ENCODE peak calls at places on chromosome X, in four cellular contexts. Y is WTC11, J is epithelial cell of esophagus, G is BJ. Q is an unnamed sample.

GRCh38 chrX:106451933-106452332 is 159.8 kb upstream of the RADX start:
- DNase-seq in J (no peak), Y (no peak), G (no peak), Q (no peak)

GRCh38 chrX:67544871-67545771 is 1.3 kb downstream of the AR start:
- DNase-seq in G (no peak), Y (peak), J (no peak), Q (peak)

GRCh38 chrX:42443267-42443666 is 334.7 kb downstream of the PPP1R2C start:
- DNase-seq in Y (no peak), G (no peak), J (no peak), Q (no peak)

GRCh38 chrX:3461824-3462508 is 115.5 kb upstream of the MXRA5 start:
- DNase-seq in Y (no peak), J (no peak), G (no peak), Q (no peak)

GRCh38 chrX:130523460-130524394 is 121.9 kb downstream of the RBMX2 start:
- DNase-seq in Y (peak), G (no peak), J (peak), Q (peak)

GRCh38 chrX:154471870-154472684 is 7.0 kb downstream of the LAGE3 start:
- DNase-seq in J (no peak), G (no peak), Y (no peak), Q (no peak)

GRCh38 chrX:113551919-113552318 is 711.3 kb upstream of the AMOT start:
- DNase-seq in Y (no peak), G (no peak), J (no peak), Q (no peak)

GRCh38 chrX:30791296-30792278 is 97.5 kb downstream of the TAB3 start:
- DNase-seq in J (peak), G (no peak), Y (no peak), Q (no peak)

GRCh38 chrX:15319075-15319474 is 3.6 kb upstream of the ASB11 start:
- DNase-seq in Y (no peak), G (no peak), J (no peak), Q (no peak)

GRCh38 chrX:8738588-8739189 is 6.8 kb upstream of the ANOS1 start:
- DNase-seq in G (no peak), J (peak), Y (peak), Q (peak)

GRCh38 chrX:86171366-86171765 is 23.1 kb downstream of the DACH2 start:
- DNase-seq in J (peak), G (no peak), Y (peak), Q (peak)

GRCh38 chrX:53456254-53456653 is 22.1 kb upstream of the HSD17B10 start:
- DNase-seq in J (peak), G (no peak), Y (no peak), Q (no peak)

GRCh38 chrX:44352739-44353138 is 9.3 kb upstream of the EFHC2 start:
- DNase-seq in G (no peak), Y (no peak), J (peak), Q (no peak)

GRCh38 chrX:115940888-115941332 is 229.6 kb upstream of the AGTR2 start:
- DNase-seq in J (peak), Y (peak), G (no peak), Q (no peak)

GRCh38 chrX:124240422-124240821 is 92.0 kb upstream of the TEX13D start:
- DNase-seq in J (no peak), Y (no peak), G (no peak), Q (no peak)

GRCh38 chrX:30521440-30522182 is 56.0 kb downstream of the TASL start:
- DNase-seq in J (peak), G (peak), Y (no peak), Q (no peak)

GRCh38 chrX:45711231-45711630 is 510.6 kb upstream of the DIPK2B start:
- DNase-seq in J (no peak), Y (no peak), G (no peak), Q (no peak)

GRCh38 chrX:154490414-154491083 is at the start of gene SLC10A3:
- DNase-seq in J (peak), G (peak), Y (peak), Q (peak)

GRCh38 chrX:25084446-25084845 is 68.7 kb upstream of the ARX start:
- DNase-seq in G (no peak), J (no peak), Y (no peak), Q (no peak)

GRCh38 chrX:17826609-17827496 is 34.2 kb downstream of the RAI2 start:
- DNase-seq in Y (no peak), J (peak), G (no peak), Q (no peak)

GRCh38 chrX:123140454-123140853 is 43.6 kb upstream of the GRIA3 start:
- DNase-seq in Y (no peak), J (no peak), G (no peak), Q (no peak)

GRCh38 chrX:31392541-31392940 is 320.7 kb upstream of the FTHL17 start:
- DNase-seq in Y (no peak), J (no peak), G (no peak), Q (no peak)

GRCh38 chrX:9659571-9660195 is 106.0 kb downstream of the GPR143 start:
- DNase-seq in G (no peak), J (no peak), Y (no peak), Q (no peak)

GRCh38 chrX:109911046-109911445 is 91.9 kb upstream of the TMEM164 start:
- DNase-seq in Y (no peak), J (no peak), G (no peak), Q (no peak)

GRCh38 chrX:10507876-10508275 is 112.5 kb downstream of the MID1 start:
- DNase-seq in G (no peak), J (peak), Y (no peak), Q (no peak)

GRCh38 chrX:45592067-45592466 is 391.4 kb upstream of the DIPK2B start:
- DNase-seq in G (no peak), J (no peak), Y (no peak), Q (no peak)

GRCh38 chrX:118152721-118153120 is 36.1 kb upstream of the KLHL13 start:
- DNase-seq in Y (no peak), J (no peak), G (no peak), Q (no peak)

GRCh38 chrX:30689116-30689515 is 35.9 kb downstream of the GK start:
- DNase-seq in Y (no peak), J (no peak), G (no peak), Q (no peak)

GRCh38 chrX:72142094-72142843 is 10.6 kb upstream of the RTL5 start:
- DNase-seq in J (no peak), Y (no peak), G (no peak), Q (no peak)

GRCh38 chrX:135977611-135978010 is 3.8 kb upstream of the MMGT1 start:
- DNase-seq in G (peak), J (peak), Y (no peak), Q (no peak)

GRCh38 chrX:107574054-107574683 is 54.1 kb upstream of the PRPS1 start:
- DNase-seq in Y (no peak), G (no peak), J (peak), Q (no peak)

GRCh38 chrX:36908801-36909403 is 99.3 kb upstream of the FAM47C start:
- DNase-seq in G (no peak), J (peak), Y (no peak), Q (no peak)

GRCh38 chrX:148443216-148443615 is 57.2 kb upstream of the AFF2 start:
- DNase-seq in J (no peak), Y (no peak), G (no peak), Q (no peak)

GRCh38 chrX:3044671-3045070 is 3.4 kb downstream of the ARSF start:
- DNase-seq in J (no peak), G (no peak), Y (no peak), Q (no peak)

GRCh38 chrX:150361070-150361776 is 1.9 kb upstream of the MAMLD1 start:
- DNase-seq in Y (peak), G (no peak), J (peak), Q (peak)

GRCh38 chrX:140091276-140091886 is 126.1 kb upstream of the CXorf66 start:
- DNase-seq in Y (peak), G (no peak), J (peak), Q (peak)

GRCh38 chrX:526295-527224 is 104.0 kb upstream of the SHOX start:
- DNase-seq in Y (no peak), G (no peak), J (no peak), Q (no peak)

GRCh38 chrX:11758400-11759171 is 549 bp downstream of the MSL3 start:
- DNase-seq in J (peak), G (no peak), Y (peak), Q (peak)
- TF ChIP-seq CTCF in J (peak), G (peak), Y (peak), Q (peak)

GRCh38 chrX:138026211-138026610 is 460.3 kb downstream of the ZIC3 start:
- DNase-seq in G (no peak), J (peak), Y (no peak), Q (no peak)
- TF ChIP-seq CTCF in G (no peak), J (no peak), Y (no peak), Q (peak)

DNA sequence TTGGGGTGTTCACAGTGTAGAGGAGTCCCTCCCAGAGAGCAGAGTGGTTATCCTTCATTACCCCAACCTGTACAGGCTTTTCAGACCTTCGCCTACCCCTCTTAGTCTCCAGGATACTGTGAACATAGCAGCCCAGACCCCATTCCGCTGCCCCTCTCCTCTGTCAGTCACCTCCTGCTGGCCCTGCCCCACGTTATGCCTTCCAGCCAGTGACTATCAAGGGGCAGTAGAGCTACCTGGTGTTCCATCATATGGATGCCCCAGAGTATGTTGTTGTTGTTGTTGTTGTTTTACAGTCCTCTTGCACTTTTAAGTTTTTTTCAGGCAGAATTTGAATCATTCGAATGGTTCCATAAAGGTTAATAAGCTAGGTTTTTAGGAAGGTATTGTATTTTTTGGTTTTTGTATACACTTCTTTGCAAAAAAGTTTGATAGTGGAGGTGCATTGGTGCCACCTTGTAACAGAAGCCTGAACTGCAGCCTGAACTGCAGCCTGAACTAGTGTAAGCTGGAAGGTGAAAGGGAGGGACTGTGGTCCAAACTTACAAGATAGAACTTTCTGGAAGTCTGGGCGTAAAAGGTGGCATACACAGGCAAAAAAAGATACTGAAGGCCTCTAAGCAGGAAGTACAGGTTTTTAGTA is 101.4 kb upstream of the RAB40AL start:
- DNase-seq in Y (peak), G (no peak), J (peak), Q (no peak)
- TF ChIP-seq CTCF in Y (no peak), G (peak), J (peak), Q (peak)

GRCh38 chrX:26922278-26922677 is 540.9 kb downstream of the PPP4R3C start:
- DNase-seq in J (peak), G (no peak), Y (no peak), Q (no peak)

GRCh38 chrX:26915064-26915463 is 548.1 kb downstream of the PPP4R3C start:
- DNase-seq in J (peak), G (no peak), Y (no peak), Q (no peak)

GRCh38 chrX:26914232-26914631 is 548.9 kb downstream of the PPP4R3C start:
- DNase-seq in G (no peak), Y (no peak), J (no peak), Q (no peak)

GRCh38 chrX:26918633-26919032 is 544.5 kb downstream of the PPP4R3C start:
- DNase-seq in J (peak), Y (peak), G (no peak), Q (peak)
- TF ChIP-seq CTCF in J (peak), Y (peak), G (no peak), Q (peak)

GRCh38 chrX:19334945-19335626 is 8.6 kb upstream of the PDHA1 start:
- DNase-seq in J (no peak), G (no peak), Y (peak), Q (no peak)
- TF ChIP-seq CTCF in J (no peak), G (no peak), Y (peak), Q (peak)

DNA sequence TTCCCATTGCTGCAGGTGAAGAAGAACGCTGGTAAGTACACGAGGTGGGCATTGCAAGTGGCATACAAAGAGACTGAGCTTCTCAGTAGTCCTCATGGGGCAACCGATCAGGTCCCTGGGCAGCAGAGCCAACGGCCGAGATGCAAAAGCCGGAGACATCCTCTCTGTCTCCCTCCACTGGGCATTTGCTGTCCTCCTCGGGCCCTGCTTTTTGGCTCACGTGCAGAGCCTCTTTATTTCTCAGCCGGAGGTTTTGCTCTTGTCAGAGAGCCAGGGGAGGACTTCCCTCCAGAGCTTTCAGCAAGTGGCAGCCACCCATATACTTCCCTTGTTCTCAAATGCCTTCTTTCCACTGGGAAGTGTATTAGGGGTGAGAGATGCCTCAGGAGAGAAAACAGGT is 18.0 kb downstream of the STARD8 start:
- DNase-seq in J (no peak), G (no peak), Y (no peak), Q (no peak)
- TF ChIP-seq CTCF in J (peak), G (peak), Y (no peak), Q (no peak)

DNA sequence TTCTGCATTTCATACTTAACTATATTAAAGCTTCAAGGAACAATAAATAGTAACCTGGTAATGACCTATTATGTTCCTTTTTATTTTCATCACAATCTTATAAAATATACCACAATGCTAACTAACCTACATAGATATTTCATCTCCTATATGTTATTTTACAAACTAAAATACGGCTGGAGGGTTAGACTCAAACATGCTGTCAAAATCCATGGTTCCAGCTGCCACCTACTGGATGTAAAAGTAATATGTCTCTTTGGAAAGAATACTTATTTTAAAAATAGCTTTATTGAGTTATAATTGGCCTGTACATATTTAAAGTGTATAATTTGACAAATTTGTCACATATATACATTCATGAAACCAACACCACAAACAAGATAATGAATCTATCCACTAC is 15.0 kb downstream of the RGN start:
- DNase-seq in Y (no peak), G (no peak), J (peak), Q (no peak)
- TF ChIP-seq CTCF in Y (no peak), G (peak), J (peak), Q (peak)

DNA sequence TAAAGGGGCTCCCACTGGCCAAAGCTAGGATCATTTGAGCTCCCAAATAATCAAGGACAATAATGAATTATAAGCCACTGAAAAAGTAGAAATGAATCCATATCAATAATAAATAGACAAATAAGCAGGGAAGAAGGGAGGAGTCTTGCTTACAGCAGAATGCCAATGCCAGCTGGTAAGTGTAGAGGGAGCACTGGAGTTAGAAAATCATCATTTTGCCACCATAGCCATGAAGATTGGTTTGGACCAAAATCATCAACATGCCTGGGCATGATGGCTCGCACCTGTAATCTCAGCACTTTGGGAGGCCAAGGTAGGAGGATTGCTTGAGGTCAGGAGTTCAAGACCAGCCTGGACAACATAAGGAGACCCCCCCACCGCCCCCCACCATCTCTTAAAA is 20.4 kb upstream of the SH3KBP1 start:
- DNase-seq in J (no peak), Y (no peak), G (no peak), Q (no peak)
- TF ChIP-seq CTCF in J (peak), Y (no peak), G (no peak), Q (no peak)

Q was measured in nephron progenitor cell.